ENCODE peak calls at places on chromosomes 4 and X, in seven cellular contexts. B is IMR-90, K is H9, Z is mesendoderm, P is neuronal stem cell, J is mesenchymal stem cell, D is H1. E is an unnamed sample.

GRCh38 chr4:13705521-13706035 is 78.1 kb upstream of the BOD1L1 start:
- DNase-seq in B (no peak), P (no peak), Z (peak), D (no peak), K (peak), J (no peak), E (no peak)

GRCh38 chr4:144313370-144313769 is 172.9 kb upstream of the GYPA start:
- DNase-seq in B (no peak), K (no peak), P (no peak), J (no peak), Z (no peak), D (no peak), E (no peak)

GRCh38 chr4:103150677-103151076 is 47.5 kb downstream of the CENPE start:
- DNase-seq in P (no peak), Z (no peak), D (no peak), J (peak), K (no peak), B (peak), E (peak)

GRCh38 chr4:38842998-38843397 is 13.6 kb downstream of the TLR6 start:
- DNase-seq in Z (no peak), J (no peak), K (no peak), B (no peak), P (no peak), D (no peak), E (no peak)

GRCh38 chrX:74383611-74384010 is 37.7 kb upstream of the SLC16A2 start:
- DNase-seq in P (peak), Z (peak), K (peak), J (peak), D (no peak), B (peak), E (peak)

GRCh38 chr4:110195561-110196205 is 2.7 kb downstream of the ELOVL6 start:
- DNase-seq in Z (peak), J (peak), D (no peak), P (no peak), K (no peak), B (peak), E (no peak)

GRCh38 chrX:135086197-135086854 is 34.0 kb downstream of the ETDB start:
- DNase-seq in K (peak), J (peak), Z (peak), D (no peak), P (peak), B (peak), E (peak)

GRCh38 chr4:43425206-43425605 is 532.7 kb downstream of the GRXCR1 start:
- DNase-seq in K (no peak), B (no peak), J (no peak), P (no peak), D (no peak), Z (no peak), E (no peak)

GRCh38 chr4:100366213-100366612 is 151.6 kb downstream of the EMCN start:
- DNase-seq in D (no peak), K (peak), Z (peak), J (peak), B (peak), P (no peak), E (no peak)

GRCh38 chr4:2101346-2102044 is 42.4 kb downstream of the NAT8L start:
- DNase-seq in J (no peak), P (no peak), K (no peak), D (no peak), B (peak), Z (no peak), E (no peak)

GRCh38 chrX:154734101-154734781 is 16.6 kb downstream of the GAB3 start:
- DNase-seq in P (no peak), Z (no peak), B (peak), K (no peak), D (no peak), J (peak), E (peak)

GRCh38 chr4:163558539-163559044 is 64.1 kb downstream of the TMA16 start:
- DNase-seq in D (no peak), B (no peak), P (no peak), K (no peak), Z (no peak), J (peak), E (no peak)

GRCh38 chr4:87624698-87625097 is 16.4 kb downstream of the DSPP start:
- DNase-seq in Z (no peak), K (no peak), B (no peak), D (no peak), P (no peak), J (no peak), E (no peak)

GRCh38 chr4:87521757-87522374 is 7.3 kb downstream of the SPARCL1 start:
- DNase-seq in Z (no peak), B (peak), K (no peak), D (no peak), P (no peak), J (peak), E (peak)

GRCh38 chrX:24243692-24244091 is 70.2 kb downstream of the SUPT20HL2 start:
- DNase-seq in B (peak), P (no peak), K (no peak), D (no peak), Z (no peak), J (no peak), E (no peak)

GRCh38 chrX:10166731-10167149 is 10.0 kb downstream of the CLCN4 start:
- DNase-seq in D (no peak), B (no peak), P (no peak), Z (no peak), K (no peak), J (no peak), E (no peak)

GRCh38 chr4:92091335-92091734 is 212.4 kb upstream of the GRID2 start:
- DNase-seq in K (peak), Z (peak), J (no peak), D (peak), P (no peak), B (no peak), E (peak)

GRCh38 chrX:153981771-153982533 is 9.4 kb downstream of the TMEM187 start:
- DNase-seq in B (no peak), Z (no peak), K (no peak), P (no peak), J (no peak), D (no peak), E (no peak)

GRCh38 chrX:31021537-31021936 is 50.3 kb downstream of the FTHL17 start:
- DNase-seq in B (no peak), Z (no peak), P (no peak), J (no peak), K (no peak), D (no peak), E (no peak)

GRCh38 chr4:26058537-26058936 is 144.5 kb downstream of the SMIM20 start:
- DNase-seq in B (no peak), P (no peak), Z (no peak), D (no peak), J (no peak), K (no peak), E (peak)

GRCh38 chrX:55143621-55144020 is 54.8 kb downstream of the PAGE2 start:
- DNase-seq in K (no peak), B (no peak), Z (peak), D (no peak), J (no peak), P (no peak), E (no peak)

GRCh38 chrX:15204130-15204751 is 65.6 kb downstream of the ASB9 start:
- DNase-seq in D (no peak), K (no peak), P (no peak), B (no peak), Z (no peak), J (no peak), E (no peak)

GRCh38 chr4:95732061-95732460 is 107.8 kb upstream of the PDHA2 start:
- DNase-seq in K (no peak), Z (no peak), J (peak), D (no peak), P (no peak), B (no peak), E (no peak)

GRCh38 chr4:107792691-107793090 is 32.0 kb upstream of the SGMS2 start:
- DNase-seq in B (no peak), J (no peak), K (no peak), P (no peak), Z (no peak), D (no peak), E (no peak)

GRCh38 chr4:129138762-129139496 is 43.0 kb downstream of the C4orf33 start:
- DNase-seq in J (no peak), B (no peak), P (no peak), D (no peak), K (no peak), Z (peak), E (peak)

GRCh38 chrX:115362334-115363095 is 73.0 kb downstream of the LUZP4 start:
- DNase-seq in Z (peak), K (no peak), D (no peak), P (no peak), J (peak), B (peak), E (no peak)

GRCh38 chr4:37988670-37989069 is 28.5 kb downstream of the PTTG2 start:
- DNase-seq in B (peak), K (no peak), J (no peak), D (peak), P (no peak), Z (peak), E (peak)

GRCh38 chr4:154491341-154491679 is 289 bp downstream of the DCHS2 start:
- DNase-seq in D (no peak), B (peak), Z (peak), J (peak), K (no peak), P (no peak), E (no peak)

GRCh38 chr4:127624176-127624575 is 8.6 kb upstream of the INTU start:
- DNase-seq in J (no peak), B (no peak), Z (no peak), P (no peak), K (no peak), D (no peak), E (no peak)

GRCh38 chr4:127622923-127623754 is 9.6 kb upstream of the INTU start:
- DNase-seq in J (no peak), Z (peak), D (peak), K (peak), B (peak), P (peak), E (peak)

GRCh38 chr4:127618427-127618826 is 14.3 kb upstream of the INTU start:
- DNase-seq in J (no peak), Z (no peak), B (no peak), D (no peak), K (no peak), P (no peak), E (no peak)

GRCh38 chr4:127623755-127624087 is 9.0 kb upstream of the INTU start:
- DNase-seq in K (no peak), J (peak), B (peak), D (no peak), Z (no peak), P (no peak), E (peak)

GRCh38 chr4:127622621-127622922 is 10.2 kb upstream of the INTU start:
- DNase-seq in D (no peak), Z (no peak), P (no peak), B (no peak), J (peak), K (no peak), E (peak)
- H3K9ac ChIP-seq in D (no peak), Z (no peak), P (no peak), B (no peak), J (peak), K (no peak), E (no peak)

DNA sequence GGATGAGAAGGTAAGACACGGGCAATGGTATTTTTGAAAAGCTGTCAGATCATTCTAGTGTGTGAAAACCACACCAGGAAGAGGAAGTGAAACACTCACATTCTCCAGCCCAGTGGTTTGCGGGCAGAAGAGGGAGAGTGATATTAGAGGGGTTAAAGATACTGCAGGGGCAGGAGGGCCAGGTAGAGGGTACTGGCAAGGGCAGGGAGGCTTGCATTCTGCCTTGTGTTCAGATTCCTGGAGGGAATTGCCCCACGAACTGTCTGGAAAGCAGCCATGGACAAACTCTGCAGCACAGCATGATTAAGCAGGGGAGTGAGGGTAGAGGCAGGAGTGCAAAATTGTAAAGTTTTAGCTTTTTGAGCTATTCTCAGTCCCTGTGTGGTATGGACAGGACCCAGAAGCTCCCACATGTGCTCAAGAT is 30.9 kb downstream of the NIPAL1 start:
- DNase-seq in D (no peak), J (no peak), B (no peak), Z (no peak), P (no peak), K (no peak), E (no peak)
- H3K4me2 ChIP-seq in D (no peak), J (no peak), B (no peak), Z (no peak), P (no peak), K (no peak), E (no peak)

GRCh38 chr4:8794491-8794890 is 77.1 kb downstream of the HMX1 start:
- DNase-seq in P (no peak), B (no peak), J (no peak), Z (no peak), K (no peak), D (no peak), E (no peak)

GRCh38 chr4:8791609-8792008 is 80.0 kb downstream of the HMX1 start:
- DNase-seq in Z (no peak), B (no peak), D (no peak), K (no peak), J (no peak), P (no peak), E (no peak)

GRCh38 chr4:8792491-8792890 is 79.1 kb downstream of the HMX1 start:
- DNase-seq in D (no peak), J (no peak), Z (no peak), B (no peak), K (no peak), P (no peak), E (no peak)

GRCh38 chr4:8793571-8794160 is 78.0 kb downstream of the HMX1 start:
- DNase-seq in B (no peak), Z (no peak), K (no peak), J (no peak), P (no peak), D (no peak), E (no peak)

DNA sequence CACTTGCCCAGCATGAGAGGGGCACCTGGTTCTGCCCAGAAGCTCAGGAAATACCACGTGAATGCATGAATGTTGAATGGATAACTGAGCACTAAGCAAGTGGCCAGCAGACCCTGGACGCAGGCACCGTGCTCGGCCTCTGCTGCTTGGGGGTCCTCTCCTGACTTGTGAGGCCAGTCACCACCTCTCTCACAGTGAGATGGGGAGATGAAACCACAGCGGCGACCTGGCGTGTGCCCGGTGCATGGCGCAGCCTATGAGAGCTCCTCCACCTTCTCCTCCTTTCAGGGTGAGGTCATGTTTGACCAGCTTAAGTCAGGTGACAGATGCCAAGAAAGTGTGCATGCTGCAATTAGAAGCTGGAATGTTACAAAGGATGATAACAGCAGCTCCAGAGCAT is 75.5 kb downstream of the HMX1 start:
- DNase-seq in B (no peak), Z (no peak), J (no peak), D (no peak), P (no peak), K (no peak), E (no peak)
- H3K18ac ChIP-seq in B (no peak), Z (no peak), J (no peak), D (no peak), P (no peak), K (no peak), E (no peak)

DNA sequence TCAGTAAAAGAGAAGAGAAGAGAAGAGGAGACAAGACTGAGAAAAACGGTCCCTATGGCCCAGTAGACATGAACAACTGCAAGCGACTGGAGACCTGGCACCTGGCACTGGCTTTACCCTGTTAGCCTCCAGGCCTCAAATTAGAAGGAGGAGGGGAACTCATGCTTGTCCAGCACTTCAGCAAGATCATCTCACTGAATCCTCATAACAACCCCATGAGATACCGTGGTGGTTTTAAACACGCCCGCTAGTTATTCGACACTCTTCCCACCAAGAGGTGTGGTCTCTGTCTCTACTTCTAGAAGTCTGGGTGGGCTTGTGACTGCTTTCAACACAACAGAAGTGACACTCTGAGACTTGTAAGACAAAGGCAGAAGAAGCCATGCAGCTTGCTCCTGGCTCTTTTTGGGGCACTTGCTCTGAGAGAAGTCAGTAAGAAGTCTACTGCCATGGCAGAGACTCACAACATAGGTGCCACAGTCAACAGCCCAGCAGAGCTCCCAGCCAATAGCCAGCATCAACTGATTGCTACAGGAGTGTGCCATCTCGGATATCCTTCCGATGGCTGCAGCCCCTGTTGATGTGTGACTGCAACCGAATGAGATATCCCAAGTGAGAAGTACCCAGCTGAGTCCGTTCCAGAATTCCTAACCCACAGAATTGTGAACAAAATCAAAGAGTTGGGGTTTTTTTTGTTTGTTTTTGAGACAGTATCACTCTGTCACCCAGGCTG is 34.1 kb upstream of the BCOR start:
- DNase-seq in K (no peak), P (no peak), Z (no peak), D (no peak), J (peak), B (no peak), E (no peak)
- H3K9ac ChIP-seq in K (no peak), P (no peak), Z (no peak), D (no peak), J (peak), B (no peak), E (no peak)

GRCh38 chr4:29336851-29337250 is 1383.3 kb upstream of the PCDH7 start:
- DNase-seq in B (no peak), K (no peak), P (no peak), J (no peak), D (no peak), Z (no peak), E (no peak)
- H3K4me2 ChIP-seq in B (no peak), K (no peak), P (no peak), J (no peak), D (no peak), Z (no peak), E (no peak)